ENCODE peak calls at places on chromosome 4, in five cellular contexts. H, U, M, G and T are unnamed samples. For H3K27me3 and H3K9me3, the result is how much of the 10 kb centered on the place peaks cover.

GRCh38 chr4:128311659-128312392 is 24.2 kb upstream of the PGRMC2 start:
- DNase-seq in U (no peak), M (no peak), H (no peak), G (no peak), T (no peak)

GRCh38 chr4:53920116-53920515 is 144.3 kb downstream of the CHIC2 start:
- DNase-seq in M (no peak), U (no peak), H (no peak), G (no peak), T (no peak)

GRCh38 chr4:70714061-70714468 is 7.7 kb upstream of the RUFY3 start:
- DNase-seq in U (no peak), G (no peak), H (no peak), M (no peak), T (no peak)

GRCh38 chr4:184811484-184812180 is 14.1 kb downstream of the ACSL1 start:
- DNase-seq in G (no peak), M (peak), U (no peak), H (peak), T (no peak)

GRCh38 chr4:105145913-105146285 is 777 bp upstream of the TET2 start:
- DNase-seq in M (peak), G (peak), H (peak), U (no peak), T (no peak)

GRCh38 chr4:1445716-1446445 is 39.6 kb upstream of the NKX1-1 start:
- DNase-seq in G (no peak), U (peak), H (no peak), M (no peak), T (no peak)

GRCh38 chr4:118941149-118941548 is 52.5 kb downstream of the SYNPO2 start:
- DNase-seq in U (no peak), H (no peak), M (peak), G (no peak), T (no peak)

GRCh38 chr4:130432289-130432688 is 1336.3 kb downstream of the C4orf33 start:
- DNase-seq in H (no peak), U (peak), M (no peak), G (no peak), T (no peak)

GRCh38 chr4:126757219-126757618 is 875.5 kb upstream of the INTU start:
- DNase-seq in U (no peak), G (no peak), M (no peak), H (no peak), T (no peak)

GRCh38 chr4:2071252-2071911 is 12.3 kb downstream of the NAT8L start:
- DNase-seq in M (no peak), U (no peak), G (no peak), H (peak), T (no peak)

GRCh38 chr4:4362991-4363697 is 23.8 kb upstream of the NSG1 start:
- DNase-seq in M (no peak), H (no peak), G (no peak), U (no peak), T (no peak)

GRCh38 chr4:80694178-80694577 is 336.3 kb upstream of the BMP3 start:
- DNase-seq in H (no peak), U (no peak), G (no peak), M (no peak), T (no peak)

GRCh38 chr4:1375761-1376322 is 28.8 kb downstream of the UVSSA start:
- DNase-seq in H (peak), M (peak), U (no peak), G (peak), T (no peak)

GRCh38 chr4:23686169-23686903 is 203.5 kb downstream of the PPARGC1A start:
- DNase-seq in U (no peak), H (no peak), M (no peak), G (no peak), T (no peak)

GRCh38 chr4:19123681-19124080 is 1102.1 kb upstream of the LCORL start:
- DNase-seq in U (no peak), M (no peak), H (no peak), G (no peak), T (no peak)

GRCh38 chr4:101699441-101700117 is 91.0 kb upstream of the BANK1 start:
- DNase-seq in M (no peak), U (no peak), H (no peak), G (no peak), T (no peak)

DNA sequence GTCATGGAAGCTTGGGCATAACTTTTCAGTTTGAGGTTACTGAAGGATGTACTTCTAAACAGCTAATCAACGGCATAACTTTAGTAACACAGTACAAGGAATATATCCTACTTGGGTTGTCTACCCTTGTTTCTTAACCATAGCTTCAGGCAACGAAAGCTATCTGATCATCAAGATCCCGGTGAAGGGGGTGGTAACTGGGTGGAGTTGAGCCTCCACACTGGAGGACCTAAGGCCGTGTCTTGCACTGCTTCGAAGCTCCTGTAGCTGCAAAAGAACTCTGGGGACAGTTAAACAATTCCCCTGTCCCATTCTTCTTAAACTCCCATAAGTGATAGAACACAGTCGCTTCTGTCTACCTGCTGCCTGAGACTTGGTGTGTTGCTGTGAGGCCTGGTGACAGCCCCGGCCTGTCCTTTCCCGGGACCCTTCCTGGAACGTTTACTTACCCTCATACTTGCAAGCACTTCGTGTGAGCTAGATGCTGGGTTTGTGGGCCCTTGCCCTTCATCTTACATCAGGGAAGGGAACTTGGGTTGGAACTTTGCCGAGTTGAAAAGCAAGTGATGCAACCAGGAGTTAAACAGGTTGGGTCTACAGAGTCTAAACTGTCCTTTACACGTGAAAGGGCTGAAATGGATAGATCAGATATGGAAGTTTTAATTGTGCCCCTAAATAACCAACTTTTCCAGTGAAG is 5.8 kb upstream of the WDR1 start:
- DNase-seq in G (no peak), U (no peak), H (no peak), M (no peak), T (no peak)
- H3K27me3 ChIP-seq in G (under half), U (under half), H (under half), M (under half), T (under half)

DNA sequence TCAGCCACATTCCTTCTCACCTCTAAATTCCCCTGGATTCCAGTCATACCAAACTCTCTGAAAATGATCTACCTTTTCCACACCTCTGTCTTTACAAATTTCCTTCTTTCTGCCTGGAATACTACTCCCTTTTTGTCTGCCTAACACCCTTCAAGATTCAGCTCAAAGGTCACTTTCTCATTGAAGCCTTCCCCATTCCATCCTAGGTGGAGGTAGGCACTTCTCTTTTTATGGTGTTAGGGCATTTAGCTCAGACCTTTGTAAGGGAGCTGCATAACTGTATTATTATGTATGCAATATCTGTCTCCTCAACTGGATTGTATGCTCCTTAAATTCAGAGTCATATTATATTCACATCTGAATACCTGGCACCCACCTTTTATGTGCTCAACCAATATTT is 137.7 kb downstream of the RCHY1 start:
- DNase-seq in H (no peak), M (no peak), U (no peak), G (no peak), T (no peak)
- H3K9me3 ChIP-seq in H (under half), M (under half), U (under half), G (under half), T (under half)

GRCh38 chr4:165784672-165785071 is 88.4 kb upstream of the TLL1 start:
- DNase-seq in G (no peak), U (no peak), H (no peak), M (no peak), T (no peak)

GRCh38 chr4:165783626-165784025 is 89.4 kb upstream of the TLL1 start:
- DNase-seq in M (no peak), H (no peak), G (no peak), U (no peak), T (no peak)

GRCh38 chr4:165785337-165785736 is 87.7 kb upstream of the TLL1 start:
- DNase-seq in H (no peak), M (no peak), U (no peak), G (no peak), T (no peak)

GRCh38 chr4:165779950-165780670 is 92.9 kb upstream of the TLL1 start:
- DNase-seq in G (no peak), H (no peak), U (no peak), M (no peak), T (no peak)

DNA sequence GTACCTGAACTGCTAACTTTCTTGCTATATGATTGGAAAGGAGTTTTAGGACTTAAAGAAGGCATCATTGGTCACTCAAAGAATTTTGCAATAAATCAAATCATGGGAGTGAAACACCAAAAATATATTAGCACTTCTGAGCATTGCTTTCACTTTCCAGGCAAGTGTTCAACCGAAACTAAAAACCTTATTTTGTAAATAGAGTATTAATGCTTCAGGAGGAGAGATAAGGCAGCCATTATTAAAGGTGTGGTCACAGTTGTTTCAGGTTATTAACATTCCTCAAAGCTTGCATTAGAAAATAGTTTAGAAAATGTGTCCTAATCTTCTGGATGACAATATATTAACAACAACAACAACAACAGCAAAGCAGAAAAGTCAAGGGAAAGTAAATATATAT is 92.3 kb upstream of the TLL1 start:
- DNase-seq in U (no peak), H (no peak), G (no peak), M (no peak), T (no peak)
- H3K4me3 ChIP-seq in U (no peak), H (no peak), G (no peak), M (no peak), T (no peak)

GRCh38 chr4:110639207-110640092 is 16.6 kb upstream of the PITX2 start:
- DNase-seq in H (no peak), M (no peak), U (no peak), G (no peak), T (no peak)
- H3K27me3 ChIP-seq in H (half or more), M (half or more), U (half or more), G (half or more), T (under half)

GRCh38 chr4:188091-188490 is 63.8 kb downstream of the ZNF718 start:
- DNase-seq in U (no peak), M (no peak), G (no peak), H (no peak), T (no peak)
- H3K9me3 ChIP-seq in U (under half), M (under half), G (half or more), H (half or more), T (under half)

GRCh38 chr4:107034091-107034698 is 1.9 kb downstream of the DKK2 start:
- DNase-seq in U (peak), H (peak), G (no peak), M (peak), T (no peak)

GRCh38 chr4:107037188-107037587 is 1.1 kb upstream of the DKK2 start:
- DNase-seq in H (peak), M (peak), G (peak), U (peak), T (no peak)

GRCh38 chr4:107036602-107037151 is 564 bp upstream of the DKK2 start:
- DNase-seq in H (no peak), U (peak), M (no peak), G (no peak), T (no peak)

GRCh38 chr4:107034982-107035710 is 967 bp downstream of the DKK2 start:
- DNase-seq in U (peak), M (peak), H (peak), G (no peak), T (no peak)

DNA sequence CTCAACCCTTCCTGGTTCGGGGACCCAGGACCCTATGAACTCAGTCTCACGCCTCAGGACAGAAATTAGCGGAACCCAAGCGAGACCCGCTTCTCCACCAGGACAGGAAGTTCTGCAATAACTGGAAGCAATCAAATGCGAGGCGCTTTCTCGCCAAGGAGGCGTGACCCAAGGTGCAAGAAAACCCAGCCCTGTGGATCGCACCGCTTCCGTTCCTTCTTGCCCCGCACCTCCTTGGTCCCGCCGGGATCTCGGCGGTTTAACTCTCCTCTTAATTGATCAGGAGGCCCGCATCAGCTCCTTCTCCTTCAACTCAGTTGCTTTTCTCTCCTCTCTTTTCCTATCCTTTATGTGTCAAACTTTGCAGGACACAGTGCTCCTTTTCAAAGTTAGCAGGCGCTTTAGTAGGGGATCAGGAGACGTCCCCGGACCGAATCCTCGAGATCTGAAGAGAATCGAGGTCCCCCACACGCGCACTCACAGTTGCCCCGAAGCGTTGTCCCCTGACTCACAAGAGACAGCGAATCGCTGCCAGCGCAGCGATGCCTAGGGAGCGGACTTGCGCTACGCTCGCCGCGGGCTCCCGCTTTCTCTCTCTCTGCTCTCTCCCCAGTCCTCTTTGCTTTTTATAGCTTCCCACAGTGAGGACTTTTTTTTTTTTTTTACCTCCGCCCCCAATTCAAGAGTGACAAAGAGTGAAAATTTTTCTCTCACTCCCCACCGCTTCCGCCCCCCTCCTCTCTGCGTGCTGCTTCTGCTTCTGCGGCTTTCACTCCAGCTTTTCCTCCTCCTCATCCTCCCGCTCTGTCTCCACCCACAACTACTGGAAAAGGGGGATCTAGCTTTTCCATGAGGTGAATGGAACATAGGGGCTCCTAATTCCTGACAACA is at the start of gene DKK2:
- DNase-seq in U (peak), M (peak), H (peak), G (no peak), T (no peak)
- H3K4me3 ChIP-seq in U (peak), M (peak), H (peak), G (peak), T (no peak)